ENCODE peak calls at places on chromosomes 13 and 19, in six cellular contexts. O is fibroblast of lung, X is endodermal cell, Z is ovary, V is HCT116, B is SK-N-SH. E is an unnamed sample.
A peak's percentile ranks its signal among the peaks of the same experiment; 100 is the strongest.

GRCh38 chr19:49506575-49507105 is 5.8 kb upstream of the FCGRT start:
- DNase-seq in O (no peak), X (peak; percentile 96), Z (no peak), V (no peak), B (peak; percentile 84), E (peak; percentile 59)

GRCh38 chr19:35717665-35718344 is at the start of gene KMT2B:
- DNase-seq in O (no peak), X (no peak), Z (peak; percentile 96), V (no peak), B (peak; percentile 99), E (no peak)

GRCh38 chr13:100648354-100648753 is 26.2 kb downstream of the TMTC4 start:
- DNase-seq in O (no peak), X (no peak), Z (no peak), V (no peak), B (no peak), E (no peak)

GRCh38 chr13:37406031-37406430 is 192.5 kb downstream of the POSTN start:
- DNase-seq in O (no peak), X (no peak), Z (no peak), V (no peak), B (no peak), E (peak; percentile 54)

GRCh38 chr19:20238025-20238623 is 71.1 kb downstream of the ZNF486 start:
- DNase-seq in O (peak; percentile 90), X (peak; percentile 99), Z (peak; percentile 90), V (no peak), B (peak; percentile 80), E (peak; percentile 95)

GRCh38 chr19:52941941-52942370 is 18.7 kb upstream of the ZNF888 start:
- DNase-seq in O (peak; percentile 29), X (peak; percentile 74), Z (peak; percentile 67), V (no peak), B (peak; percentile 25), E (peak; percentile 35)

GRCh38 chr13:36509369-36509768 is 77.1 kb downstream of the CCNA1 start:
- DNase-seq in O (no peak), X (peak; percentile 72), Z (no peak), V (no peak), B (no peak), E (no peak)

GRCh38 chr19:38944981-38945506 is 14.3 kb downstream of the MRPS12 start:
- DNase-seq in O (no peak), X (peak; percentile 73), Z (peak; percentile 40), V (no peak), B (peak; percentile 65), E (no peak)

GRCh38 chr13:24038405-24038804 is 122.1 kb upstream of the SPATA13 start:
- DNase-seq in O (peak; percentile 35), X (no peak), Z (no peak), V (no peak), B (no peak), E (peak; percentile 75)

GRCh38 chr19:45999653-46000121 is 4.4 kb downstream of the CCDC61 start:
- DNase-seq in O (peak; percentile 36), X (peak; percentile 84), Z (no peak), V (no peak), B (peak; percentile 86), E (peak; percentile 14)

GRCh38 chr13:82976499-82976898 is 905.8 kb downstream of the SLITRK1 start:
- DNase-seq in O (peak; percentile 42), X (no peak), Z (no peak), V (no peak), B (no peak), E (peak; percentile 30)
- TF ChIP-seq CTCF in O (peak; percentile 15), X (peak; percentile 36), Z (no peak), V (no peak), B (peak; percentile 12), E (peak; percentile 46)

GRCh38 chr19:27824108-27824507 is 1388.8 kb downstream of the UQCRFS1 start:
- DNase-seq in O (no peak), X (no peak), Z (no peak), V (no peak), B (no peak), E (no peak)
- H3K4me3 ChIP-seq in O (no peak overlapping the region), X (no peak overlapping the region), Z (no peak overlapping the region), V (no peak overlapping the region), B (no peak overlapping the region), E (no peak overlapping the region)

DNA sequence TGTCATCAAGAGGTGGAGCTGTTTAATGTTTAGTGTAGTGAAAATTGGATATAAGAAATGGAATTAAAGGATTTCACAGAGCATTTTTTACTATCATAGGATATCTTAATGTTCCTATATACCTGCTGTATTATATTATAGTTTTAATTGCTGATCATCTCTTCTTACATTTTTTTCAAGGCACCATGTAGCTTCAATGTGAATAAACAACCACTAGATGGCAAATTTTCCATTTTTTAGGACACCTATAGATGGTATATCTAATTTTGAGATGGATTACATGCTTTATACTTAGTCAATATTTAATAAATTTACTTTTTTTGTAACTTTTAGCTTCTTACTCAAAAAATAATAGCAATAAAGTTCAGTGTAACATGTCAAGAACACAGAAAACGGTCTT is 9.0 kb upstream of the ATXN8OS start:
- DNase-seq in O (peak; percentile 3), X (no peak), Z (no peak), V (peak; percentile 2), B (peak; percentile 8), E (peak; percentile 31)
- TF ChIP-seq CTCF in O (peak; percentile 11), X (peak; percentile 73), Z (no peak), V (peak; percentile 33), B (peak; percentile 63), E (peak; percentile 47)

GRCh38 chr19:56671613-56671994 is at the start of gene ZNF835:
- DNase-seq in O (peak; percentile 70), X (peak; percentile 53), Z (peak; percentile 97), V (no peak), B (peak; percentile 94), E (peak; percentile 38)
- H3K4me3 ChIP-seq in O (peak within 1 kb of the TSS; percentile 59), X (no peak within 1 kb of the TSS), Z (peak within 1 kb of the TSS; percentile 64), V (no peak within 1 kb of the TSS), B (peak within 1 kb of the TSS; percentile 51), E (peak within 1 kb of the TSS; percentile 22)

DNA sequence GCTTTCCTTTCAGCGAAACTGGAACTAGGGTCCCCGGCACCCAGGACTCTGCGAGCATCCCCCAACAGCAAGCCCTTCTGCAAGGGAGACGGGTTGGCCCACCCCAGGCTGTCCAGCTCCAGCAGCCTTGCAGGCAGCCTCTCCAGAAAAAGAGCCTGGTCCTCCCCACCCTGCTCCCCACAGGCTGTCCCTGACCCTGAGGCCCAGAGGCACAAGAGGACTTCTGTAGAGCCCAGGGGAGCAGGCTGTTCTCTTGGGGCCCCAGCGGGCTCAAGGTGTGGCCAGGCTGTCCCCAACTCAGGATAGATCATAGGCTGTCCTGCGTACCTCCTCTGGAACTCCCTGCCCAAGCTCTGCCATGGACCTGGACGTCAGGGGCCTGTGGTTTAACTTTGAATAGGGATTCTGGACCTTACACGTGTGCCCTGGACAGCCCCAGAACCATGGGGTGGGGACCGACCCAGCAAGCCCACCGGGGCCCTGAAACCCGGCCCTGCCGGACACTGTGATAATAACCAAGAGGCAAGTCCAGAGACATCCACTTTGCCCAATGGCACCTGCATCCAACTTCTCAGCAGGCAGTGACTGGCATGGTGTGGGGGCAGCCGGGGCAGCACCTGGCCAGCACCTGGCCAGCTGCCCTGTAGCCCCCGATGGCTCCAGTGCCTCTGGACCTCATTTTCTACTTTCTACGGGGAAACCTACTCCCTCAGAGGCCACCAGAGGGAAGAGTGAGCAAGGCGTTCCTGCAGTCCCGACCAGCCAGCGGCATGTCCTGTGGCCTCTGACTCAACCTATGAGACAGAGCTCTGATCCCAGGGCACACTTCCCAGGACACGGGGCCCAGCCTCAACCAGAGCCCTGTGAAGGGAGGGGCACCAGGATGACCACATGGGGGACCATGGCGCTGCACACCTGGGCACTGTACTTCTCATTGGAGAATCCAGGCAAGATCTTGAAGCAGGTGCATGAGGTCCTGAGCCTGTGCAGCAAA is 50.9 kb upstream of the TPM4 start:
- DNase-seq in O (peak; percentile 66), X (peak; percentile 89), Z (no peak), V (peak; percentile 56), B (peak; percentile 61), E (peak; percentile 68)
- TF ChIP-seq CTCF in O (peak; percentile 69), X (peak; percentile 52), Z (no peak), V (peak; percentile 81), B (peak; percentile 59), E (peak; percentile 76)

GRCh38 chr19:58355891-58356235 is 2.6 kb upstream of the A1BG start:
- DNase-seq in O (no peak), X (no peak), Z (no peak), V (no peak), B (no peak), E (no peak)

GRCh38 chr19:58355215-58355796 is 2.0 kb upstream of the A1BG start:
- DNase-seq in O (no peak), X (no peak), Z (no peak), V (no peak), B (no peak), E (no peak)

GRCh38 chr19:58357798-58358145 is 4.5 kb upstream of the A1BG start:
- DNase-seq in O (no peak), X (peak; percentile 53), Z (no peak), V (no peak), B (no peak), E (no peak)

GRCh38 chr19:58356236-58356970 is 3.1 kb upstream of the A1BG start:
- DNase-seq in O (peak; percentile 39), X (peak; percentile 50), Z (peak; percentile 44), V (no peak), B (no peak), E (peak; percentile 52)

GRCh38 chr19:58356971-58357797 is 3.9 kb upstream of the A1BG start:
- DNase-seq in O (peak; percentile 14), X (peak; percentile 55), Z (no peak), V (no peak), B (no peak), E (peak; percentile 46)
- H3K4me3 ChIP-seq in O (no peak overlapping the region), X (no peak overlapping the region), Z (peak overlapping the region; percentile 12), V (no peak overlapping the region), B (no peak overlapping the region), E (peak overlapping the region; percentile 22)

GRCh38 chr19:1956868-1957492 is 16.0 kb downstream of the CSNK1G2 start:
- DNase-seq in O (no peak), X (peak; percentile 85), Z (no peak), V (no peak), B (no peak), E (no peak)
- TF ChIP-seq CTCF in O (no peak), X (peak; percentile 53), Z (no peak), V (no peak), B (no peak), E (peak; percentile 2)

DNA sequence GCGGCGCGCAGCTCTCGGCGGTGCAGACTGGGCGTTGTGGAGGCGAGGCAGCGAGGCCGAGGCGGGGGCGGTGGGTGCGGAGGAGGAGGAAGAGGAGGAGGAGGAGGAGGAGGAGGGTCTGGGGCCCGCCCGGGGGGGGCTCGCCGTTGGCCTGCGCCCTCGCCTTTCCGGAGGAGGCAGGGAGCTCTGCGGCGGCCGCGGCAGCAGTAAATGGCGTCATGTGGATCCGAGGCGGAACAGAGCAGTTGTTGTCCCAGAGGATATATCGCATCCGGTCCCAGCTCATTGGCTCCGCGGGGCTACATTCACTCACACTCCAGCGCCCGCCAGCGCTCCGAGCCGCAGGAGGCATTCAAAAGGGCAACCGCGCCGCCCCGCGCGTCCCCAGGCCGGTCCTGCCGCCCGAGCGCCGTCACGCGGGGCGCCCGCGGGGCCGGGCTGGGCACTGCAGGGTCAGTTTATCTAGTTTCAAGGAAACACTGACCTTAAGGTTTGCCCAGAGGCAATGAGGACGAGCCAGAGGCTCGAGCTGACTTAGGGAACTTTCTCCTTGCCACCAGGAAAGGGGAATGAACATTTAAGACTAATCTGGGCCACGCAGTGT is at the start of gene SPRY2:
- DNase-seq in O (peak; percentile 98), X (peak; percentile 97), Z (peak; percentile 90), V (peak; percentile 68), B (peak; percentile 92), E (peak; percentile 97)
- H3K4me3 ChIP-seq in O (peak within 1 kb of the TSS; percentile 98), X (peak within 1 kb of the TSS; percentile 99), Z (peak within 1 kb of the TSS; percentile 64), V (peak within 1 kb of the TSS; percentile 67), B (peak within 1 kb of the TSS; percentile 76), E (peak within 1 kb of the TSS; percentile 75)

E was measured in choroid plexus epithelial cell.